ENCODE peak calls at places on chromosome 12, in ten cellular contexts. I, J, Z, S, H, D, O, Y, T and E are unnamed samples.

GRCh38 chr12:71684081-71684480 is 1.8 kb upstream of the TMEM19 start:
- DNase-seq in Z (no peak), T (peak), S (no peak), Y (no peak), J (no peak), I (peak), H (no peak), O (no peak), D (no peak), E (no peak)

GRCh38 chr12:8590842-8591545 is 21.7 kb downstream of the AICDA start:
- DNase-seq in T (no peak), S (no peak), Y (no peak), J (no peak), D (no peak), Z (no peak), O (no peak), H (no peak), I (no peak), E (peak)

GRCh38 chr12:2297658-2298057 is 244.9 kb downstream of the CACNA1C start:
- DNase-seq in Z (no peak), H (no peak), I (no peak), O (no peak), T (no peak), S (no peak), Y (no peak), D (no peak), J (no peak), E (no peak)

GRCh38 chr12:41368006-41368405 is 179.9 kb downstream of the PDZRN4 start:
- DNase-seq in Y (no peak), Z (no peak), I (no peak), O (no peak), H (no peak), J (no peak), S (no peak), T (no peak), D (peak), E (no peak)

GRCh38 chr12:102374190-102374589 is 106.2 kb downstream of the IGF1 start:
- DNase-seq in S (no peak), T (no peak), I (no peak), Z (no peak), D (no peak), O (no peak), Y (no peak), H (no peak), J (no peak), E (no peak)

GRCh38 chr12:28506271-28506670 is 316.0 kb downstream of the CCDC91 start:
- DNase-seq in I (no peak), O (no peak), J (no peak), T (no peak), Z (no peak), D (no peak), H (no peak), Y (no peak), S (no peak), E (no peak)

GRCh38 chr12:10663869-10664268 is 10.0 kb downstream of the STYK1 start:
- DNase-seq in I (no peak), Z (no peak), H (no peak), T (no peak), J (no peak), Y (no peak), S (no peak), D (no peak), O (no peak), E (no peak)

GRCh38 chr12:75568387-75568786 is 57.0 kb upstream of the KRR1 start:
- DNase-seq in D (no peak), Y (no peak), T (no peak), J (no peak), S (no peak), O (no peak), H (no peak), I (no peak), Z (no peak), E (no peak)

GRCh38 chr12:55833056-55833455 is 3.7 kb upstream of the DNAJC14 start:
- DNase-seq in D (no peak), I (no peak), Y (no peak), T (no peak), O (no peak), H (no peak), Z (no peak), J (no peak), S (no peak), E (no peak)

GRCh38 chr12:54032627-54033100 is at the start of gene HOXC5:
- DNase-seq in O (peak), I (peak), Z (peak), Y (no peak), D (peak), T (peak), J (peak), S (peak), H (peak), E (no peak)

GRCh38 chr12:90514325-90514724 is 440.7 kb downstream of the CCER1 start:
- DNase-seq in H (no peak), D (no peak), S (no peak), Z (no peak), J (no peak), O (no peak), T (no peak), Y (no peak), I (no peak), E (no peak)

GRCh38 chr12:78829690-78830089 is 34.9 kb upstream of the SYT1 start:
- DNase-seq in O (no peak), T (no peak), Z (no peak), I (no peak), D (no peak), S (no peak), J (no peak), Y (no peak), H (no peak), E (no peak)

GRCh38 chr12:106030210-106031175 is 108.3 kb downstream of the NUAK1 start:
- DNase-seq in O (no peak), S (no peak), Y (no peak), D (no peak), T (no peak), Z (no peak), H (no peak), J (peak), I (no peak), E (peak)

GRCh38 chr12:121925361-121925725 is 7.0 kb downstream of the CFAP251 start:
- DNase-seq in O (no peak), D (no peak), T (no peak), S (no peak), Z (no peak), J (no peak), Y (no peak), H (no peak), I (no peak), E (no peak)

GRCh38 chr12:43896496-43896895 is 60.6 kb downstream of the TMEM117 start:
- DNase-seq in H (no peak), S (no peak), D (no peak), Y (no peak), T (no peak), Z (no peak), J (no peak), O (no peak), I (no peak), E (no peak)

GRCh38 chr12:85392508-85392907 is 112.5 kb downstream of the ALX1 start:
- DNase-seq in H (no peak), J (no peak), T (no peak), D (no peak), I (no peak), S (no peak), Y (no peak), O (no peak), Z (no peak), E (no peak)

GRCh38 chr12:132329036-132329738 is at the start of gene GALNT9:
- DNase-seq in S (no peak), O (no peak), D (no peak), Z (peak), I (no peak), T (no peak), Y (no peak), J (no peak), H (no peak), E (no peak)

GRCh38 chr12:75954076-75954475 is 77.5 kb downstream of the PHLDA1 start:
- DNase-seq in Z (no peak), Y (no peak), J (peak), D (no peak), H (no peak), S (no peak), T (no peak), I (no peak), O (no peak), E (peak)